ENCODE peak calls at places on chromosome 14, in ten cellular contexts. S is A549, R is mammary epithelial cell, X is uterus, W is MM.1S, Z is right lobe of liver, P is mucosa of descending colon, I is heart left ventricle, N is lower lobe of right lung, T is cardiac muscle cell. H is an unnamed sample.

GRCh38 chr14:94827711-94828505 is 58.0 kb upstream of the GSC start:
- DNase-seq in N (no peak), P (no peak), I (peak), X (peak), R (no peak), Z (no peak), W (no peak), T (no peak), S (no peak), H (no peak)

GRCh38 chr14:100617715-100618693 is 30.8 kb upstream of the BEGAIN start:
- DNase-seq in N (no peak), X (no peak), S (no peak), W (no peak), R (no peak), P (no peak), T (peak), Z (peak), I (peak), H (no peak)

GRCh38 chr14:63046339-63047268 is 1.3 kb upstream of the KCNH5 start:
- DNase-seq in W (no peak), T (no peak), X (no peak), Z (no peak), R (peak), S (no peak), P (no peak), N (no peak), I (no peak), H (no peak)

GRCh38 chr14:35986219-35986573 is 160.1 kb downstream of the BRMS1L start:
- DNase-seq in S (no peak), P (no peak), N (no peak), I (no peak), W (no peak), R (no peak), T (no peak), X (no peak), Z (no peak), H (no peak)

GRCh38 chr14:28294834-28295440 is 471.6 kb upstream of the FOXG1 start:
- DNase-seq in R (peak), X (no peak), N (no peak), P (peak), T (peak), S (no peak), I (no peak), W (peak), Z (no peak), H (no peak)

GRCh38 chr14:64708148-64709004 is 4.2 kb downstream of the PLEKHG3 start:
- DNase-seq in W (no peak), S (peak), T (peak), P (no peak), N (peak), R (peak), X (peak), Z (peak), I (peak), H (peak)

GRCh38 chr14:35285168-35285990 is 6.8 kb upstream of the PSMA6 start:
- DNase-seq in P (no peak), W (peak), I (no peak), T (no peak), N (no peak), Z (no peak), R (peak), S (no peak), X (no peak), H (no peak)

GRCh38 chr14:100241279-100241678 is 2.3 kb downstream of the YY1 start:
- DNase-seq in P (no peak), W (no peak), S (no peak), X (no peak), T (no peak), R (no peak), Z (no peak), I (no peak), N (no peak), H (no peak)

GRCh38 chr14:92122351-92122677 is 545 bp downstream of the CPSF2 start:
- DNase-seq in X (no peak), Z (no peak), I (peak), R (no peak), S (peak), W (peak), N (no peak), T (peak), P (no peak), H (no peak)

GRCh38 chr14:84643438-84643837 is 886.5 kb upstream of the FLRT2 start:
- DNase-seq in I (no peak), R (no peak), X (no peak), Z (no peak), W (no peak), P (no peak), S (no peak), N (no peak), T (no peak), H (no peak)

GRCh38 chr14:64763801-64764511 is 59.7 kb downstream of the PLEKHG3 start:
- DNase-seq in S (no peak), Z (no peak), N (peak), X (no peak), I (peak), P (no peak), T (peak), R (no peak), W (no peak), H (no peak)

GRCh38 chr14:95523051-95523817 is 6.8 kb upstream of the SYNE3 start:
- DNase-seq in X (no peak), T (peak), N (no peak), R (no peak), Z (no peak), S (no peak), P (no peak), W (no peak), I (no peak), H (no peak)

GRCh38 chr14:63470877-63471565 is 72.2 kb downstream of the PPP2R5E start:
- DNase-seq in R (peak), T (peak), S (peak), W (peak), I (no peak), X (no peak), N (no peak), P (no peak), Z (no peak), H (no peak)

GRCh38 chr14:24700511-24700910 is 66.5 kb upstream of the GZMB start:
- DNase-seq in W (no peak), T (no peak), I (no peak), S (no peak), N (no peak), Z (no peak), P (no peak), R (no peak), X (no peak), H (no peak)

GRCh38 chr14:31492759-31493498 is 5.1 kb upstream of the GPR33 start:
- DNase-seq in S (no peak), W (no peak), Z (no peak), T (no peak), I (no peak), P (peak), N (no peak), R (peak), X (no peak), H (no peak)

GRCh38 chr14:76699209-76699608 is 62.1 kb upstream of the VASH1 start:
- DNase-seq in X (no peak), P (no peak), Z (no peak), N (no peak), I (no peak), W (no peak), R (no peak), T (no peak), S (no peak), H (no peak)

GRCh38 chr14:99003646-99004045 is 268.4 kb downstream of the BCL11B start:
- DNase-seq in Z (no peak), T (no peak), I (no peak), R (no peak), N (no peak), P (no peak), X (no peak), S (no peak), W (no peak), H (no peak)

GRCh38 chr14:102927878-102928411 is 5.5 kb downstream of the AMN start:
- DNase-seq in R (no peak), N (peak), P (peak), T (peak), S (no peak), W (no peak), X (no peak), Z (peak), I (no peak), H (no peak)

GRCh38 chr14:58171090-58171489 is 19.1 kb upstream of the ARMH4 start:
- DNase-seq in Z (peak), R (peak), X (peak), N (peak), S (peak), T (peak), W (peak), I (peak), P (peak), H (no peak)

GRCh38 chr14:95432152-95433093 is 84.0 kb downstream of the SYNE3 start:
- DNase-seq in W (no peak), X (peak), Z (peak), S (peak), T (peak), R (peak), P (peak), N (no peak), I (peak), H (no peak)

GRCh38 chr14:75514673-75515630 is 7.3 kb upstream of the BATF start:
- DNase-seq in P (peak), T (peak), W (peak), R (peak), N (peak), X (no peak), I (peak), Z (no peak), S (no peak), H (no peak)

GRCh38 chr14:26841361-26841760 is 243.5 kb upstream of the NOVA1 start:
- DNase-seq in R (no peak), T (peak), N (no peak), I (no peak), X (no peak), S (no peak), Z (no peak), P (no peak), W (no peak), H (no peak)

GRCh38 chr14:71687115-71687836 is 245.0 kb upstream of the RGS6 start:
- DNase-seq in T (peak), I (no peak), N (no peak), P (no peak), Z (no peak), W (no peak), X (no peak), R (no peak), S (no peak), H (no peak)

GRCh38 chr14:63933701-63934100 is 80.9 kb downstream of the SYNE2 start:
- DNase-seq in T (no peak), P (no peak), W (no peak), X (no peak), S (no peak), Z (no peak), N (no peak), R (peak), I (no peak), H (no peak)

GRCh38 chr14:92039073-92039719 is 663 bp downstream of the TRIP11 start:
- DNase-seq in P (no peak), Z (no peak), T (peak), X (no peak), I (peak), R (peak), S (peak), N (no peak), W (no peak), H (no peak)

GRCh38 chr14:69262516-69262915 is 2.6 kb downstream of the GALNT16 start:
- DNase-seq in Z (no peak), P (no peak), W (no peak), S (no peak), T (no peak), X (no peak), I (no peak), N (no peak), R (no peak), H (no peak)
- H3K4me3 ChIP-seq in Z (no peak), P (no peak), W (no peak), S (no peak), T (no peak), X (no peak), I (no peak), N (no peak), R (no peak), H (no peak)

GRCh38 chr14:21191809-21192446 is 36.1 kb upstream of the OR5AU1 start:
- DNase-seq in P (peak), S (peak), R (peak), N (peak), X (peak), I (peak), W (peak), Z (peak), T (peak), H (no peak)
- H3K4me3 ChIP-seq in P (no peak), S (peak), R (peak), N (peak), X (peak), I (peak), W (peak), Z (peak), T (no peak), H (peak)

GRCh38 chr14:89436274-89436656 is 19.2 kb upstream of the FOXN3 start:
- DNase-seq in Z (no peak), I (no peak), X (no peak), N (no peak), S (no peak), R (no peak), W (no peak), T (no peak), P (no peak), H (no peak)
- H3K4me3 ChIP-seq in Z (no peak), I (no peak), X (no peak), N (no peak), S (no peak), R (no peak), W (no peak), T (no peak), P (no peak), H (no peak)

GRCh38 chr14:70442750-70443149 is 9.2 kb upstream of the ADAM21 start:
- DNase-seq in N (no peak), T (peak), I (no peak), P (no peak), S (no peak), R (no peak), Z (no peak), X (no peak), W (no peak), H (no peak)
- H3K4me3 ChIP-seq in N (no peak), T (no peak), I (no peak), P (no peak), S (no peak), R (no peak), Z (no peak), X (no peak), W (no peak), H (no peak)

DNA sequence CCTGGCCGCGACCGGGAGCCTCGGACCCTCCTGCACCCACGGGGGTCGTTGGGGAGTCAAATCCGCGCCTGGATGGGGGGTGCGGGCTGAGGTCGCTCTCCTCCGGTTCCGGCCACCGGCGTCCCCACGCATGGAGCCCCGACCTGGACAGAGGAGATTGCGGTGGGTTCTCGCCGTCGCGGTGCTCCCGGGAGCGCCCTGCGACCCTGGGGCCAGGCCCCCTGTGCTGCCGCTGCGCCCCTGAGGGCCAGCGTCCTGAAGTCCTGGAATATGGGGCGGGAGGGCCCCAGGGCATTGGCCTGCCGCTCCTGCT is 345 bp downstream of the ASPG start:
- DNase-seq in R (no peak), S (no peak), W (no peak), Z (peak), I (no peak), P (no peak), X (no peak), T (no peak), N (peak), H (no peak)
- H3K4me3 ChIP-seq in R (no peak), S (peak), W (no peak), Z (peak), I (peak), P (no peak), X (peak), T (no peak), N (peak), H (peak)

H was measured in coronary artery.